ENCODE peak calls at places on chromosome 15, in four cellular contexts. T is tibial artery, N is fibroblast of lung, K is endodermal cell. W is an unnamed sample.

GRCh38 chr15:99651023-99651807 is 82.0 kb downstream of the LYSMD4 start:
- DNase-seq in T (no peak), N (peak; percentile 71), K (no peak), W (no peak)

GRCh38 chr15:64883097-64883581 is 28.6 kb upstream of the ANKDD1A start:
- DNase-seq in N (no peak), T (no peak), K (no peak), W (no peak)

GRCh38 chr15:101810905-101811304 is 1.1 kb upstream of the OR4F15 start:
- DNase-seq in T (no peak), N (no peak), K (no peak), W (no peak)

GRCh38 chr15:70113304-70113700 is 15.6 kb upstream of the TLE3 start:
- DNase-seq in N (no peak), T (no peak), K (no peak), W (no peak)

GRCh38 chr15:70761046-70761445 is 2.3 kb downstream of the UACA start:
- DNase-seq in K (no peak), T (no peak), N (no peak), W (no peak)

GRCh38 chr15:99703603-99704443 is 29.4 kb downstream of the LYSMD4 start:
- DNase-seq in N (peak; percentile 90), K (no peak), T (no peak), W (no peak)

GRCh38 chr15:31292391-31293020 is 34.1 kb upstream of the KLF13 start:
- DNase-seq in N (no peak), T (no peak), K (peak; percentile 25), W (peak; percentile 45)

GRCh38 chr15:28178290-28178689 is 79.2 kb upstream of the OCA2 start:
- DNase-seq in N (no peak), K (no peak), T (no peak), W (no peak)

GRCh38 chr15:63441266-63441665 is 59.6 kb upstream of the CA12 start:
- DNase-seq in K (no peak), N (no peak), T (no peak), W (no peak)

GRCh38 chr15:61327019-61327631 is 98.0 kb upstream of the RORA start:
- DNase-seq in T (no peak), N (no peak), K (no peak), W (no peak)

GRCh38 chr15:62966294-62966693 is 76.3 kb upstream of the TPM1 start:
- DNase-seq in N (no peak), K (no peak), T (no peak), W (no peak)

GRCh38 chr15:57183614-57184344 is 192.5 kb upstream of the CGNL1 start:
- DNase-seq in N (no peak), K (no peak), T (no peak), W (no peak)

GRCh38 chr15:74402873-74403589 is 30.7 kb downstream of the SEMA7A start:
- DNase-seq in N (no peak), K (no peak), T (no peak), W (no peak)

W was measured in esophagus muscularis mucosa.